ENCODE peak calls at places on chromosomes 11 and 22, in ten cellular contexts. C is sigmoid colon, O is GM23338, K is endothelial cell of umbilical vein, L is K562, I is transverse colon, V is stomach, W is GM12878, B is spleen, Y is HCT116. S is an unnamed sample.

GRCh38 chr22:19903031-19903430 is 38.5 kb upstream of the COMT start:
- DNase-seq in C (no peak), O (no peak), W (no peak), L (no peak), K (no peak), Y (no peak), I (no peak), V (no peak), B (no peak), S (no peak)

GRCh38 chr11:22177186-22177585 is 15.7 kb upstream of the ANO5 start:
- DNase-seq in Y (no peak), I (no peak), W (no peak), K (no peak), L (no peak), C (no peak), V (no peak), B (no peak), O (peak; percentile 21), S (no peak)

GRCh38 chr22:45503816-45504702 is 1.4 kb downstream of the FBLN1 start:
- DNase-seq in I (no peak), V (no peak), B (no peak), L (no peak), C (no peak), K (no peak), W (no peak), O (peak; percentile 80), Y (no peak), S (no peak)

GRCh38 chr11:122100222-122101080 is 15.6 kb downstream of the BLID start:
- DNase-seq in C (peak; percentile 88), O (peak; percentile 74), Y (no peak), V (no peak), W (no peak), I (peak; percentile 15), L (no peak), B (no peak), K (peak; percentile 56), S (no peak)

GRCh38 chr11:62569611-62570010 is 4.1 kb downstream of the EEF1G start:
- DNase-seq in C (no peak), Y (no peak), L (no peak), O (no peak), I (no peak), K (no peak), V (no peak), W (no peak), B (peak; percentile 2), S (no peak)

GRCh38 chr11:133163463-133164419 is 368.6 kb downstream of the OPCML start:
- DNase-seq in Y (no peak), K (no peak), O (peak; percentile 86), V (no peak), W (peak; percentile 8), B (no peak), C (no peak), I (no peak), L (peak; percentile 17), S (peak; percentile 15)

GRCh38 chr11:35747638-35748037 is 85.1 kb downstream of the TRIM44 start:
- DNase-seq in B (no peak), K (no peak), O (peak; percentile 13), I (no peak), C (no peak), V (no peak), L (no peak), Y (no peak), W (no peak), S (no peak)

GRCh38 chr11:117873828-117874125 is 2.7 kb downstream of the FXYD6 start:
- DNase-seq in I (no peak), V (no peak), L (no peak), Y (no peak), B (no peak), O (no peak), C (no peak), K (no peak), W (no peak), S (no peak)

GRCh38 chr11:8019671-8020597 is 32.8 kb downstream of the EIF3F start:
- DNase-seq in L (no peak), K (peak; percentile 8), O (peak; percentile 34), I (no peak), B (no peak), V (no peak), C (no peak), Y (no peak), W (no peak), S (no peak)

GRCh38 chr11:16976360-16976759 is 37.9 kb downstream of the PLEKHA7 start:
- DNase-seq in I (no peak), O (no peak), B (no peak), W (no peak), C (no peak), L (no peak), K (no peak), V (no peak), Y (no peak), S (no peak)

GRCh38 chr11:36684840-36685800 is 87.1 kb upstream of the RAG2 start:
- DNase-seq in L (no peak), I (no peak), B (no peak), K (no peak), O (no peak), V (no peak), C (no peak), W (no peak), Y (no peak), S (no peak)

GRCh38 chr11:61511383-61511782 is 2.8 kb downstream of the LRRC10B start:
- DNase-seq in W (no peak), K (no peak), V (no peak), I (no peak), C (no peak), O (no peak), Y (no peak), B (no peak), L (no peak), S (no peak)

GRCh38 chr11:96235725-96236124 is 107.3 kb downstream of the MAML2 start:
- DNase-seq in B (no peak), L (no peak), Y (no peak), K (no peak), I (no peak), O (no peak), V (no peak), C (no peak), W (no peak), S (no peak)

GRCh38 chr11:14357843-14358728 is 897 bp downstream of the RRAS2 start:
- DNase-seq in L (peak; percentile 75), V (peak; percentile 63), B (peak; percentile 86), W (no peak), Y (peak; percentile 37), C (peak; percentile 73), I (peak; percentile 73), K (peak; percentile 65), O (peak; percentile 91), S (no peak)

GRCh38 chr11:69335461-69336386 is 41.8 kb downstream of the MYEOV start:
- DNase-seq in K (no peak), B (no peak), Y (no peak), C (no peak), O (no peak), L (peak; percentile 27), V (peak; percentile 16), W (no peak), I (no peak), S (no peak)

GRCh38 chr11:118144869-118145268 is 7.8 kb downstream of the SCN4B start:
- DNase-seq in V (no peak), K (no peak), L (no peak), B (no peak), I (no peak), W (no peak), O (no peak), C (no peak), Y (no peak), S (no peak)

GRCh38 chr11:71156301-71156700 is 96.1 kb downstream of the SHANK2 start:
- DNase-seq in K (no peak), C (no peak), O (no peak), B (no peak), L (no peak), Y (no peak), I (no peak), W (no peak), V (no peak), S (no peak)

GRCh38 chr11:108405706-108406105 is 61.6 kb downstream of the C11orf65 start:
- DNase-seq in L (no peak), V (no peak), B (no peak), I (no peak), Y (no peak), O (no peak), W (no peak), K (no peak), C (no peak), S (no peak)

GRCh38 chr11:45091563-45092392 is 54.7 kb upstream of the PRDM11 start:
- DNase-seq in K (peak; percentile 13), W (no peak), V (no peak), C (peak; percentile 55), Y (no peak), O (peak; percentile 93), I (no peak), B (peak; percentile 74), L (no peak), S (no peak)
- H3K4me1 ChIP-seq in K (no peaks in the 10 kb centered on the region), W (no peaks in the 10 kb centered on the region), V (peaks cover 8% of the 10 kb centered on the region), C (peaks cover 39% of the 10 kb centered on the region), Y (no peaks in the 10 kb centered on the region), O (peaks cover 28% of the 10 kb centered on the region), I (peaks cover 18% of the 10 kb centered on the region), B (peaks cover 11% of the 10 kb centered on the region), L (no peaks in the 10 kb centered on the region), S (no peaks in the 10 kb centered on the region)

DNA sequence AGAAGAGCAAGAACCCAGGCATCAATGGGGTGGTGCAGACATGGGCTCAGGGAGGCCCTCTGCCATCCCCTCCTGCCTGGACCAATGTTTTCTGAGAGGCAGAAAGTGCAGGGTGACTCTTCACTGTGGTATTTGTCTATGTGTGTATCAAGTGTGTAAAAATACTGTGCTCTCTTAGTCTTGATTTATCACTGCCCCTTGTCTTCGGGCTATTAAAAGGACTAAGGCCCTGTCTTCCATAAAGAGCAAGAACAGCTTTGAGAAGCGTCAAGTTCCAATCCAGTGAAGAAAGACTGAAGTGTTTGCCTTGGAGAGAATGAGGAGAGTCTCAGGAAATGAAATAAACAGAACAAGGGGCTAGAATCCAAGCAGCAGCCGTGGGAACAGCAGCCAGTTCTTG is 14.4 kb downstream of the PRSS23 start:
- DNase-seq in V (no peak), L (no peak), W (no peak), O (no peak), B (no peak), I (no peak), Y (no peak), C (no peak), K (peak; percentile 46), S (no peak)
- TF ChIP-seq POLR2AphosphoS5 in V (peak; percentile 52), L (no peak), W (no peak), O (no peak), B (no peak), I (peak; percentile 70), Y (no peak), C (peak; percentile 91), K (no peak), S (no peak)

GRCh38 chr11:59678118-59678812 is 9.4 kb upstream of the PATL1 start:
- DNase-seq in L (peak; percentile 20), W (no peak), Y (no peak), O (no peak), I (no peak), K (no peak), B (no peak), C (no peak), V (no peak), S (no peak)
- H3K4me1 ChIP-seq in L (peaks cover 11% of the 10 kb centered on the region), W (no peaks in the 10 kb centered on the region), Y (no peaks in the 10 kb centered on the region), O (peaks cover 2% of the 10 kb centered on the region), I (no peaks in the 10 kb centered on the region), K (no peaks in the 10 kb centered on the region), B (no peaks in the 10 kb centered on the region), C (no peaks in the 10 kb centered on the region), V (no peaks in the 10 kb centered on the region), S (no peaks in the 10 kb centered on the region)

DNA sequence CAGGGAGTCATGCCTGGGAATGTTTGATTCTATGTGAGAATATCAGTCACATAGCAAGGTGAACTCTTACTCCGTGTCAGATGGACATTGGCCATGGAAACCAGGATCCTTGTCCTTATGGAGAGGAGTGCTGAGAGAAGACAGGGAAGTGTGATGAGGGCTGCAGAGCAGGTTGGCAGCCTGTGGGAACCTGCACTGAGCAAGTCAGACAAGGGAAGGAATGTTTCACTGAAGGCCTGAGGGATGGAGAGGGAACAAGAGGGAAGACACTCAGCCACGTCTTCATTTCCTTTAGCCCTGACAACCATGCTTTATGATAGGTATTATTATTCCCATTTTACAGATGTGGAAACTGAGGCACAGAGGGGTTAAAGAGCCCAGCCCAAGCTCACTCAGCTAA is 38.4 kb upstream of the HORMAD2 start:
- DNase-seq in L (no peak), K (no peak), V (no peak), O (no peak), C (peak; percentile 26), Y (no peak), B (no peak), W (no peak), I (no peak), S (no peak)
- TF ChIP-seq POLR2AphosphoS5 in L (no peak), K (no peak), V (no peak), O (no peak), C (no peak), Y (no peak), B (no peak), W (no peak), I (no peak), S (no peak)

S was measured in Panc1.